ENCODE peak calls at places on chromosomes 2 and 18, in six cellular contexts. P, U, I, T, X and Y are unnamed samples.

GRCh38 chr18:34990571-34990970 is 50.6 kb upstream of the MAPRE2 start:
- DNase-seq in T (no peak), P (no peak), X (no peak), U (peak), I (no peak), Y (no peak)

GRCh38 chr18:22485808-22486244 is 68.1 kb upstream of the CTAGE1 start:
- DNase-seq in U (no peak), X (no peak), T (no peak), I (no peak), P (no peak), Y (no peak)

GRCh38 chr18:68072744-68073143 is 556.2 kb upstream of the DSEL start:
- DNase-seq in X (no peak), I (no peak), P (no peak), T (no peak), U (no peak), Y (no peak)

GRCh38 chr2:197657562-197657961 is 17.8 kb downstream of the RFTN2 start:
- DNase-seq in I (no peak), P (no peak), X (no peak), U (no peak), T (no peak), Y (no peak)

GRCh38 chr2:105388971-105389381 is 9.9 kb downstream of the FHL2 start:
- DNase-seq in I (no peak), X (no peak), U (no peak), T (no peak), P (no peak), Y (no peak)

GRCh38 chr2:175726213-175726612 is 275.9 kb downstream of the LNPK start:
- DNase-seq in T (no peak), X (no peak), P (no peak), I (no peak), U (no peak), Y (no peak)

GRCh38 chr2:38943784-38944183 is 54.1 kb downstream of the ARHGEF33 start:
- DNase-seq in U (no peak), I (no peak), P (no peak), X (no peak), T (no peak), Y (no peak)

GRCh38 chr2:25326326-25327013 is 15.3 kb downstream of the DNMT3A start:
- DNase-seq in I (no peak), X (no peak), T (no peak), P (no peak), U (no peak), Y (no peak)

GRCh38 chr2:208929489-208929864 is 494.4 kb upstream of the MAP2 start:
- DNase-seq in P (no peak), I (no peak), T (no peak), X (no peak), U (no peak), Y (no peak)

GRCh38 chr18:40874233-40874632 is 1080.8 kb upstream of the PIK3C3 start:
- DNase-seq in U (no peak), I (no peak), P (no peak), T (no peak), X (no peak), Y (no peak)

GRCh38 chr2:124566518-124566970 is 541.5 kb downstream of the CNTNAP5 start:
- DNase-seq in P (no peak), U (no peak), T (no peak), I (no peak), X (no peak), Y (no peak)

GRCh38 chr2:46804794-46805193 is 110.8 kb downstream of the MCFD2 start:
- DNase-seq in P (no peak), I (no peak), U (no peak), X (no peak), T (no peak), Y (no peak)

GRCh38 chr2:75155115-75155514 is 44.2 kb downstream of the TACR1 start:
- DNase-seq in U (no peak), P (no peak), I (no peak), T (no peak), X (no peak), Y (no peak)

GRCh38 chr2:237980751-237981150 is 13.9 kb downstream of the UBE2F start:
- DNase-seq in X (peak), P (no peak), T (no peak), I (no peak), U (no peak), Y (no peak)

GRCh38 chr18:66271927-66272326 is 332.0 kb downstream of the CDH19 start:
- DNase-seq in X (no peak), U (no peak), T (no peak), P (no peak), I (no peak), Y (no peak)

GRCh38 chr2:175366814-175367213 is 185.3 kb upstream of the ATP5MC3 start:
- DNase-seq in I (no peak), P (no peak), U (peak), T (no peak), X (peak), Y (peak)

GRCh38 chr2:26316845-26317244 is 29.1 kb upstream of the SELENOI start:
- DNase-seq in T (no peak), X (no peak), I (no peak), P (no peak), U (no peak), Y (no peak)

GRCh38 chr2:209593930-209594329 is 170.1 kb downstream of the MAP2 start:
- DNase-seq in P (no peak), U (no peak), I (no peak), T (no peak), X (no peak), Y (no peak)

GRCh38 chr18:9096698-9097097 is 5.8 kb upstream of the NDUFV2 start:
- DNase-seq in I (no peak), P (no peak), T (no peak), X (no peak), U (no peak), Y (no peak)

GRCh38 chr18:24831871-24832665 is 371.6 kb downstream of the HRH4 start:
- DNase-seq in P (no peak), I (no peak), X (no peak), U (no peak), T (no peak), Y (no peak)

GRCh38 chr2:97935719-97936161 is 60.0 kb downstream of the TMEM131 start:
- DNase-seq in I (no peak), P (no peak), U (no peak), T (no peak), X (no peak), Y (no peak)

GRCh38 chr2:20666364-20667150 is at the start of gene GDF7:
- DNase-seq in I (no peak), T (no peak), U (peak), P (no peak), X (peak), Y (no peak)

GRCh38 chr2:238441262-238442114 is 14.8 kb downstream of the ASB1 start:
- DNase-seq in U (no peak), I (no peak), T (no peak), X (no peak), P (no peak), Y (no peak)

GRCh38 chr2:69456950-69457445 is 19.8 kb upstream of the NFU1 start:
- DNase-seq in X (no peak), U (no peak), T (no peak), I (no peak), P (no peak), Y (no peak)

GRCh38 chr2:230669386-230669935 is 43.2 kb upstream of the CAB39 start:
- DNase-seq in P (no peak), I (no peak), T (no peak), U (no peak), X (no peak), Y (no peak)

GRCh38 chr2:17747684-17748452 is 5.7 kb downstream of the SMC6 start:
- DNase-seq in X (no peak), T (no peak), P (no peak), I (no peak), U (no peak), Y (no peak)

GRCh38 chr18:49227456-49227855 is 233.0 kb downstream of the DYM start:
- DNase-seq in X (peak), P (peak), I (no peak), U (no peak), T (no peak), Y (no peak)

GRCh38 chr2:227293531-227293930 is 31.5 kb upstream of the MFF start:
- DNase-seq in I (no peak), P (no peak), X (no peak), U (no peak), T (no peak), Y (no peak)

GRCh38 chr2:209917154-209917771 is 85.2 kb upstream of the RPE start:
- DNase-seq in X (no peak), I (no peak), U (no peak), P (no peak), T (no peak), Y (no peak)

GRCh38 chr2:164430166-164430783 is 191.0 kb downstream of the GRB14 start:
- DNase-seq in T (no peak), I (peak), U (peak), P (no peak), X (no peak), Y (peak)

GRCh38 chr2:61811821-61812220 is 42.0 kb downstream of the FAM161A start:
- DNase-seq in P (no peak), I (no peak), U (no peak), X (no peak), T (no peak), Y (no peak)

GRCh38 chr2:132670104-132670960 is at the start of gene LYPD1:
- DNase-seq in U (no peak), X (no peak), P (no peak), T (no peak), I (peak), Y (no peak)

GRCh38 chr2:109535217-109535946 is 78.4 kb downstream of the SEPTIN10 start:
- DNase-seq in T (no peak), X (no peak), U (no peak), P (no peak), I (no peak), Y (no peak)

GRCh38 chr2:136444323-136444722 is 321.0 kb upstream of the THSD7B start:
- DNase-seq in U (no peak), X (no peak), P (no peak), I (no peak), T (no peak), Y (no peak)

GRCh38 chr2:30769891-30770462 is 37.3 kb downstream of the CAPN13 start:
- DNase-seq in U (no peak), X (no peak), I (no peak), T (no peak), P (no peak), Y (no peak)

GRCh38 chr2:11983870-11984269 is 237.4 kb downstream of the LPIN1 start:
- DNase-seq in T (no peak), X (no peak), U (no peak), P (no peak), I (no peak), Y (no peak)

GRCh38 chr2:20469595-20469994 is 22.7 kb downstream of the RHOB start:
- DNase-seq in U (peak), P (no peak), I (no peak), T (no peak), X (no peak), Y (no peak)